ENCODE peak calls at places on chromosomes 13 and 19, in six cellular contexts. B, V, H, G, A and R are unnamed samples.

GRCh38 chr13:30463820-30464495 is 1.8 kb downstream of the HMGB1 start:
- DNase-seq in G (no peak), H (peak; percentile 70), B (peak; percentile 69), V (peak; percentile 60), A (peak; percentile 67), R (peak; percentile 65)

GRCh38 chr19:33449799-33450198 is 71.8 kb downstream of the PEPD start:
- DNase-seq in H (no peak), B (no peak), V (no peak), A (no peak), G (no peak), R (no peak)

GRCh38 chr13:62280590-62280989 is 864.9 kb upstream of the PCDH20 start:
- DNase-seq in H (no peak), V (no peak), B (no peak), G (no peak), A (no peak), R (no peak)

GRCh38 chr19:24073807-24074206 is 13.2 kb upstream of the ZNF254 start:
- DNase-seq in V (no peak), A (peak; percentile 92), G (no peak), B (no peak), H (no peak), R (no peak)

GRCh38 chr13:39602614-39603366 is at the start of gene LHFPL6:
- DNase-seq in V (peak; percentile 73), B (peak; percentile 80), G (peak; percentile 88), A (peak; percentile 84), H (peak; percentile 3), R (peak; percentile 91)

GRCh38 chr13:99677388-99677951 is 176.2 kb downstream of the TM9SF2 start:
- DNase-seq in H (no peak), V (no peak), G (peak; percentile 44), A (no peak), B (peak; percentile 28), R (no peak)

GRCh38 chr13:45055198-45055901 is 65.0 kb upstream of the GTF2F2 start:
- DNase-seq in B (peak; percentile 77), H (no peak), V (peak; percentile 30), G (no peak), A (peak; percentile 94), R (no peak)

GRCh38 chr19:42290523-42291436 is 11.2 kb upstream of the PRR19 start:
- DNase-seq in B (no peak), H (peak; percentile 61), A (no peak), G (peak; percentile 88), V (no peak), R (peak; percentile 66)

GRCh38 chr13:110108348-110109139 is 198.4 kb downstream of the COL4A1 start:
- DNase-seq in A (peak; percentile 78), B (peak; percentile 89), G (peak; percentile 91), V (peak; percentile 40), H (peak; percentile 51), R (peak; percentile 93)

GRCh38 chr19:40543029-40543597 is 33.6 kb upstream of the SHKBP1 start:
- DNase-seq in B (no peak), V (no peak), A (no peak), H (no peak), G (no peak), R (no peak)

GRCh38 chr19:43699506-43700367 is 16.1 kb upstream of the IRGC start:
- DNase-seq in B (peak; percentile 52), V (peak; percentile 51), G (peak; percentile 63), A (no peak), H (no peak), R (peak; percentile 91)

GRCh38 chr19:42468273-42468796 is 25.6 kb upstream of the CXCL17 start:
- DNase-seq in V (peak; percentile 64), B (peak; percentile 57), H (no peak), A (peak; percentile 74), G (no peak), R (no peak)

DNA sequence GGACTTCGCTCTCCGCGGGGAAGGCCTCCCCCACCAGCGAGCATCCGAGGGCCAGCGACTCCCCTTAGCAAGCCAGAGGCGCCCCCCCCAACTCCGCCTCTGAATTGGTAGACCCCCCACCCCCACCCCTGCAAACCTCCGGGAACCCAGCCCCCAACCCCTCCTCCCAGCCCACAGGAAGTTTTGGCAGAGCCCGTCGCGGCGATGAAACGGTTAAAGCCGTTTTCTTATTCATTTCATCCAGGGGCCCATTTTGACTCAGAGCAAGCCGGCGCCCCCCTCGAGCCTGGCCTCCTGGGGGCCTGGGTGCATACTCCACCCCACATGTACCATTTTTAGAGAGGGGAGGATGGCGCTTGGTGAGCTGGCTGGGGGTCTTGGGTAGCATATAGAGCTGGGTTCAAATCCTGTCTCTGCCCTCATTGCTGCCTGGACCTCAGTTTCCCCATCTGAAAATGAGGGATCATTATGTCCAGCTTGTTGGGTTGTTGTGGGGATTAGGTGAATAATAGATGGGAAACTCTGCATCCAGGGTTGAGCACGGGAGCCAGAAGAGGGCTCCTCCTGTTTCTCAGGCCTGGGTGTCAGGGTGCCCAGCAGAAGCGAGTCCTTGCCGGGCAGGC is 7.9 kb upstream of the JUNB start:
- DNase-seq in A (no peak), H (no peak), G (no peak), B (no peak), V (no peak), R (peak; percentile 58)
- H3K27ac ChIP-seq in A (peak overlapping the region; percentile 72), H (no peak overlapping the region), G (peak overlapping the region; percentile 97), B (peak overlapping the region; percentile 88), V (peak overlapping the region; percentile 100), R (peak overlapping the region; percentile 38)

GRCh38 chr19:19463348-19464117 is 51.8 kb downstream of the TSSK6 start:
- DNase-seq in G (no peak), H (no peak), V (no peak), A (no peak), B (peak; percentile 82), R (no peak)
- H3K9ac ChIP-seq in G (no peak overlapping the region), H (no peak overlapping the region), V (peak overlapping the region; percentile 59), A (no peak overlapping the region), B (peak overlapping the region; percentile 34), R (peak overlapping the region; percentile 36)

DNA sequence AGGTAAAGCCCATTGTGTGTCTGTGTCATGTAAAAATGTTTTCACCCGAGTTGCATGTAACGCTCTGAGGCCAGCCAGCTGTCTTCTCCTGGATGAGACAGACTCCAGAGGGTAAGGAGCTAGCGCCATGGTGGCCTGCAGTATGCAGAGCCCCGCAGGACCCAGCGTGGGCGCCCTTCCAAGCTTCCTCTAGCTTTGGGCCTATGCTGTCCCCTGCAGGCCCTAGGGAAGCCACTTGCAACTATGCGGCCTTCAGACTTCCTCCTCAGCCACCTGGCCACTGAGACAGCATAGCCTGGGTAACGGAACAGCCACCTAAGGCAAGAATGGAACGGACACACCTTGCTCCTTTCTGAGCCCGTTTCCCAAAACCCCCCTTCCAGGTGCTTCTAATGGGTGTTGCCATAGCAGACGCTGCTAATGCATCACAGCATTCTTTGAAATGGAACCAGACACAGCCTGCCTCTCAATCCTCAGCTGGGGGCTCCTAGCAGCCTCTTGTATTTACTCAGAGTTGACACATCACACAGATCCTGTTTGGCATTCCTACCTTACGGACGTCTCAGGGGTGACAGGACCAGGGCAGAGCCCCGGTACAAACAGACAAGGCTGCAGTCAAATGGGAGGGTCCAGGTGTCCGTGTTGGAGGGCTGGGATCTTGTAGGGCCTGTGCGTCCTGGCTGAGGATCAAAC is 6.2 kb downstream of the FAM32A start:
- DNase-seq in B (no peak), V (no peak), H (no peak), A (no peak), G (no peak), R (peak; percentile 54)
- H3K36me3 ChIP-seq in B (peaks cover 23% of the 10 kb centered on the region), V (peaks cover 6% of the 10 kb centered on the region), H (peaks cover 34% of the 10 kb centered on the region), A (peaks cover 20% of the 10 kb centered on the region), G (peaks cover 37% of the 10 kb centered on the region), R (peaks cover 43% of the 10 kb centered on the region)

GRCh38 chr13:51234676-51235075 is 12.5 kb downstream of the FAM124A start:
- DNase-seq in H (no peak), G (no peak), V (no peak), A (no peak), B (no peak), R (peak; percentile 45)

GRCh38 chr13:51233117-51233826 is 11.1 kb downstream of the FAM124A start:
- DNase-seq in B (no peak), A (no peak), H (no peak), G (no peak), V (no peak), R (peak; percentile 36)

GRCh38 chr13:51237887-51238286 is 15.7 kb downstream of the FAM124A start:
- DNase-seq in B (no peak), G (no peak), H (no peak), V (no peak), A (no peak), R (peak; percentile 29)

GRCh38 chr13:51235186-51235585 is 13.0 kb downstream of the FAM124A start:
- DNase-seq in A (no peak), H (no peak), G (no peak), B (no peak), V (no peak), R (no peak)

GRCh38 chr13:51235756-51236564 is 13.8 kb downstream of the FAM124A start:
- DNase-seq in G (no peak), B (no peak), V (no peak), H (no peak), A (no peak), R (peak; percentile 80)
- H3K27ac ChIP-seq in G (no peak overlapping the region), B (peak overlapping the region; percentile 34), V (no peak overlapping the region), H (no peak overlapping the region), A (no peak overlapping the region), R (no peak overlapping the region)